ENCODE peak calls at places on chromosomes 7 and 10, in ten cellular contexts. One of them, this sample, is unnamed.

GRCh38 chr7:4189151-4189570 is 492.9 kb upstream of the FOXK1 start:
- DNase-seq in T-helper 2 cell: no peak
- DNase-seq in ACHN: peak
- DNase-seq in pancreas: peak
- DNase-seq in GM12892: no peak
- DNase-seq in NCI-H82: no peak
- DNase-seq in prostate gland: peak
- DNase-seq in adrenal gland: peak
- DNase-seq in effector CD4-positive, alpha-beta T cell: no peak
- DNase-seq in fibroblast of mammary gland: no peak
- DNase-seq in this sample: no peak

GRCh38 chr7:122970740-122971725 is 24.5 kb downstream of the TAS2R16 start:
- DNase-seq in ACHN: no peak
- DNase-seq in GM12892: no peak
- DNase-seq in adrenal gland: no peak
- DNase-seq in fibroblast of mammary gland: no peak
- DNase-seq in effector CD4-positive, alpha-beta T cell: no peak
- DNase-seq in pancreas: no peak
- DNase-seq in prostate gland: no peak
- DNase-seq in T-helper 2 cell: no peak
- DNase-seq in NCI-H82: no peak
- DNase-seq in this sample: no peak

GRCh38 chr10:18010050-18010449 is 58.3 kb downstream of the SLC39A12 start:
- DNase-seq in adrenal gland: no peak
- DNase-seq in fibroblast of mammary gland: peak
- DNase-seq in effector CD4-positive, alpha-beta T cell: no peak
- DNase-seq in NCI-H82: no peak
- DNase-seq in pancreas: no peak
- DNase-seq in prostate gland: no peak
- DNase-seq in T-helper 2 cell: no peak
- DNase-seq in ACHN: no peak
- DNase-seq in GM12892: no peak
- DNase-seq in this sample: no peak

GRCh38 chr10:94137747-94138146 is 144.0 kb downstream of the PLCE1 start:
- DNase-seq in effector CD4-positive, alpha-beta T cell: no peak
- DNase-seq in T-helper 2 cell: no peak
- DNase-seq in prostate gland: no peak
- DNase-seq in adrenal gland: no peak
- DNase-seq in NCI-H82: no peak
- DNase-seq in GM12892: no peak
- DNase-seq in ACHN: no peak
- DNase-seq in fibroblast of mammary gland: peak
- DNase-seq in pancreas: no peak
- DNase-seq in this sample: no peak

GRCh38 chr7:22762866-22763265 is 35.9 kb downstream of the IL6 start:
- DNase-seq in GM12892: no peak
- DNase-seq in pancreas: no peak
- DNase-seq in fibroblast of mammary gland: no peak
- DNase-seq in NCI-H82: no peak
- DNase-seq in effector CD4-positive, alpha-beta T cell: no peak
- DNase-seq in T-helper 2 cell: no peak
- DNase-seq in prostate gland: no peak
- DNase-seq in adrenal gland: no peak
- DNase-seq in ACHN: no peak
- DNase-seq in this sample: no peak

GRCh38 chr10:54066646-54067045 is 734.4 kb downstream of the PCDH15 start:
- DNase-seq in ACHN: no peak
- DNase-seq in T-helper 2 cell: no peak
- DNase-seq in pancreas: no peak
- DNase-seq in GM12892: no peak
- DNase-seq in fibroblast of mammary gland: no peak
- DNase-seq in prostate gland: no peak
- DNase-seq in effector CD4-positive, alpha-beta T cell: no peak
- DNase-seq in NCI-H82: no peak
- DNase-seq in adrenal gland: no peak
- DNase-seq in this sample: no peak

GRCh38 chr7:47147213-47147631 is 434.7 kb downstream of the TNS3 start:
- DNase-seq in pancreas: peak
- DNase-seq in NCI-H82: no peak
- DNase-seq in ACHN: peak
- DNase-seq in adrenal gland: peak
- DNase-seq in T-helper 2 cell: no peak
- DNase-seq in GM12892: no peak
- DNase-seq in effector CD4-positive, alpha-beta T cell: no peak
- DNase-seq in fibroblast of mammary gland: no peak
- DNase-seq in prostate gland: no peak
- DNase-seq in this sample: no peak

GRCh38 chr10:92760609-92761008 is 70.9 kb downstream of the HHEX start:
- DNase-seq in effector CD4-positive, alpha-beta T cell: no peak
- DNase-seq in prostate gland: no peak
- DNase-seq in NCI-H82: no peak
- DNase-seq in pancreas: no peak
- DNase-seq in GM12892: no peak
- DNase-seq in ACHN: no peak
- DNase-seq in T-helper 2 cell: no peak
- DNase-seq in adrenal gland: no peak
- DNase-seq in fibroblast of mammary gland: peak
- DNase-seq in this sample: no peak

GRCh38 chr10:130179640-130180039 is 43.4 kb downstream of the GLRX3 start:
- DNase-seq in adrenal gland: peak
- DNase-seq in T-helper 2 cell: no peak
- DNase-seq in pancreas: no peak
- DNase-seq in effector CD4-positive, alpha-beta T cell: no peak
- DNase-seq in GM12892: no peak
- DNase-seq in prostate gland: no peak
- DNase-seq in ACHN: peak
- DNase-seq in fibroblast of mammary gland: peak
- DNase-seq in NCI-H82: peak
- DNase-seq in this sample: peak

GRCh38 chr7:128103498-128104108 is 72.4 kb upstream of the LRRC4 start:
- DNase-seq in T-helper 2 cell: no peak
- DNase-seq in NCI-H82: no peak
- DNase-seq in fibroblast of mammary gland: peak
- DNase-seq in adrenal gland: peak
- DNase-seq in GM12892: peak
- DNase-seq in ACHN: no peak
- DNase-seq in effector CD4-positive, alpha-beta T cell: no peak
- DNase-seq in prostate gland: no peak
- DNase-seq in pancreas: peak
- DNase-seq in this sample: no peak